ENCODE peak calls at places on chromosomes 2 and 18, in eight cellular contexts. H is cardiac fibroblast; T is aorta; Q is GDM1; W is NAMALWA; X is effector CD4-positive, alpha-beta T cell; I is stimulated activated CD8-positive, alpha-beta memory T cell treated with anti-CD3 and anti-CD28 coated beads, Interleukin-4, amount 100 ng/mL, for 24 hours; G is A172. S is an unnamed sample.

GRCh38 chr2:197674546-197674945 is 841 bp downstream of the RFTN2 start:
- DNase-seq in H (peak), T (no peak), Q (no peak), W (no peak), X (no peak), I (no peak), G (no peak), S (no peak)

GRCh38 chr2:200662727-200663126 is 76.9 kb downstream of the AOX1 start:
- DNase-seq in H (peak), T (no peak), Q (no peak), W (no peak), X (no peak), I (no peak), G (peak), S (peak)

GRCh38 chr18:27843783-27844415 is 333.0 kb downstream of the CDH2 start:
- DNase-seq in H (peak), T (no peak), Q (no peak), W (no peak), X (no peak), I (no peak), G (peak), S (no peak)

GRCh38 chr2:95023222-95023597 is 2.3 kb upstream of the MAL start:
- DNase-seq in H (no peak), T (no peak), Q (no peak), W (peak), X (peak), I (peak), G (no peak), S (no peak)

GRCh38 chr2:68089961-68090360 is 27.2 kb upstream of the C1D start:
- DNase-seq in H (no peak), T (no peak), Q (no peak), W (no peak), X (no peak), I (no peak), G (no peak), S (no peak)

GRCh38 chr18:5513947-5514346 is 29.9 kb downstream of the EPB41L3 start:
- DNase-seq in H (no peak), T (no peak), Q (no peak), W (no peak), X (no peak), I (no peak), G (no peak), S (no peak)

GRCh38 chr2:6917071-6917760 is at the start of gene RNF144A:
- DNase-seq in H (peak), T (no peak), Q (peak), W (peak), X (peak), I (peak), G (peak), S (peak)

GRCh38 chr2:235940330-235940729 is 227.9 kb downstream of the GBX2 start:
- DNase-seq in H (peak), T (peak), Q (no peak), W (no peak), X (no peak), I (no peak), G (peak), S (peak)

GRCh38 chr2:54772110-54772509 is 48.6 kb downstream of the EML6 start:
- DNase-seq in H (peak), T (no peak), Q (no peak), W (no peak), X (no peak), I (no peak), G (peak), S (peak)

GRCh38 chr2:203061346-203061745 is 46.7 kb downstream of the NBEAL1 start:
- DNase-seq in H (peak), T (no peak), Q (no peak), W (no peak), X (no peak), I (no peak), G (peak), S (no peak)